ENCODE peak calls at places on chromosomes 6 and 20, in nine cellular contexts. P is IMR-90, H is stomach, E is AG09309, R is dorsolateral prefrontal cortex, I is transverse colon, F is heart left ventricle, C is lower lobe of right lung, Z is tibial nerve. G is an unnamed sample.

GRCh38 chr20:34540596-34541263 is 17.8 kb upstream of the MAP1LC3A start:
- DNase-seq in E (no peak), C (no peak), P (no peak), I (no peak), H (no peak), Z (no peak), R (no peak), F (no peak), G (no peak)

GRCh38 chr6:149032599-149033405 is 284.7 kb upstream of the TAB2 start:
- DNase-seq in F (no peak), E (peak; percentile 93), P (peak; percentile 84), C (no peak), Z (no peak), R (no peak), I (no peak), H (no peak), G (peak; percentile 78)

GRCh38 chr20:61454053-61454452 is 202.0 kb downstream of the CDH4 start:
- DNase-seq in F (no peak), R (no peak), E (no peak), Z (no peak), C (no peak), H (no peak), P (peak; percentile 25), I (no peak), G (no peak)

GRCh38 chr6:117781550-117781949 is 106.3 kb downstream of the NUS1 start:
- DNase-seq in I (no peak), P (no peak), R (no peak), E (no peak), C (no peak), Z (no peak), F (no peak), H (no peak), G (no peak)

GRCh38 chr6:6701864-6702263 is 113.3 kb downstream of the LY86 start:
- DNase-seq in C (peak; percentile 54), H (no peak), I (peak; percentile 61), P (no peak), E (no peak), Z (no peak), F (no peak), R (no peak), G (no peak)

GRCh38 chr6:63567966-63568365 is 4.3 kb upstream of the LOC128125822 start:
- DNase-seq in P (no peak), F (no peak), H (no peak), E (no peak), C (no peak), I (no peak), R (no peak), Z (no peak), G (no peak)

GRCh38 chr6:116279232-116280160 is at the start of gene TSPYL1:
- DNase-seq in E (peak; percentile 91), F (peak; percentile 97), C (peak; percentile 97), I (peak; percentile 97), H (peak; percentile 97), R (peak; percentile 98), Z (peak; percentile 93), P (peak; percentile 97), G (peak; percentile 99)

GRCh38 chr6:124928831-124929230 is 33.4 kb upstream of the RNF217 start:
- DNase-seq in R (no peak), C (no peak), E (no peak), P (no peak), Z (no peak), I (no peak), F (no peak), H (no peak), G (no peak)

GRCh38 chr6:88165877-88166492 is at the start of gene CNR1:
- DNase-seq in Z (peak; percentile 23), C (peak; percentile 85), E (no peak), P (no peak), I (peak; percentile 84), R (peak; percentile 39), F (peak; percentile 40), H (peak; percentile 52), G (peak; percentile 18)

GRCh38 chr6:40049128-40049527 is 114.9 kb upstream of the MOCS1 start:
- DNase-seq in P (no peak), F (no peak), R (no peak), C (no peak), Z (no peak), E (no peak), I (no peak), H (no peak), G (no peak)

DNA sequence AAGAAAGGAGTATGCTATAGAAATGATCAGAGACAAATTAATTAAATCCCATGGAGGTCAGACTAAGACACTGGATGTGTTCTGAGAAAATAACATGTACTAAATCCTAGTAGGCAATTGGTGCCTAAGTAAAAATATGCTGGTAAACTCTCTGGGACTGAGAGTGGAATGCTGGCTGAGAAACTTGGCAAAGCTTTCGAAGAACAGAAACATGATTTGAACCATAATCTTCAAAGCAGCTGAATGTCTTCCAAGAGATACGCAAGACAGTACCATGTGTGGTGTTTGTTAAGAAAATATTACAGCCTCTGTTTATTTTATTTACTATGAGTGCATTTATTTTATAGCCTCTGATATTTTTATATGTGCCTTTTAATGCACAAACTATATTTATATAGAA is 55.2 kb downstream of the EFHC1 start:
- DNase-seq in F (no peak), E (no peak), H (no peak), P (no peak), C (no peak), I (no peak), Z (no peak), R (no peak), G (no peak)
- H3K4me3 ChIP-seq in F (no peak overlapping the region), E (no peak overlapping the region), H (no peak overlapping the region), P (no peak overlapping the region), C (no peak overlapping the region), I (no peak overlapping the region), Z (no peak overlapping the region), R (no peak overlapping the region), G (no peak overlapping the region)

GRCh38 chr6:108562503-108562993 is 1.8 kb downstream of the FOXO3 start:
- DNase-seq in H (peak; percentile 71), F (peak; percentile 77), I (peak; percentile 65), P (peak; percentile 81), E (no peak), Z (peak; percentile 68), C (peak; percentile 77), R (peak; percentile 53), G (peak; percentile 75)
- TF ChIP-seq CTCF in H (no peak), F (peak; percentile 10), I (no peak), P (peak; percentile 5), E (no peak), Z (peak; percentile 38), C (peak; percentile 17), R (no peak), G (no peak)

GRCh38 chr6:66082914-66083313 is 375.9 kb upstream of the EYS start:
- DNase-seq in F (no peak), R (no peak), I (no peak), H (no peak), E (no peak), C (no peak), Z (no peak), P (no peak), G (no peak)
- H3K4me3 ChIP-seq in F (no peak overlapping the region), R (no peak overlapping the region), I (no peak overlapping the region), H (no peak overlapping the region), E (no peak overlapping the region), C (no peak overlapping the region), Z (no peak overlapping the region), P (no peak overlapping the region), G (no peak overlapping the region)

GRCh38 chr6:57190140-57190539 is 18.0 kb downstream of the BAG2 start:
- DNase-seq in I (no peak), E (no peak), P (peak; percentile 47), H (no peak), Z (no peak), R (no peak), C (no peak), F (no peak), G (peak; percentile 68)
- TF ChIP-seq CTCF in I (peak; percentile 37), E (peak; percentile 49), P (peak; percentile 52), H (no peak), Z (peak; percentile 19), R (no peak), C (peak; percentile 17), F (peak; percentile 49), G (peak; percentile 36)

GRCh38 chr6:17280138-17280537 is 1.0 kb upstream of the RBM24 start:
- DNase-seq in P (no peak), I (no peak), Z (no peak), C (no peak), F (no peak), E (no peak), H (no peak), R (no peak), G (no peak)

GRCh38 chr6:17281497-17282481 is 628 bp downstream of the RBM24 start:
- DNase-seq in E (no peak), H (no peak), P (peak; percentile 24), C (no peak), Z (no peak), I (peak; percentile 14), R (no peak), F (no peak), G (no peak)

GRCh38 chr6:17278289-17279061 is 2.7 kb upstream of the RBM24 start:
- DNase-seq in R (no peak), H (no peak), F (no peak), I (no peak), E (peak; percentile 62), Z (no peak), C (no peak), P (peak; percentile 64), G (peak; percentile 70)

GRCh38 chr6:17281100-17281496 is at the start of gene RBM24:
- DNase-seq in F (peak; percentile 51), Z (peak; percentile 21), E (no peak), H (peak; percentile 61), R (peak; percentile 48), I (peak; percentile 82), P (peak; percentile 79), C (peak; percentile 70), G (peak; percentile 73)

DNA sequence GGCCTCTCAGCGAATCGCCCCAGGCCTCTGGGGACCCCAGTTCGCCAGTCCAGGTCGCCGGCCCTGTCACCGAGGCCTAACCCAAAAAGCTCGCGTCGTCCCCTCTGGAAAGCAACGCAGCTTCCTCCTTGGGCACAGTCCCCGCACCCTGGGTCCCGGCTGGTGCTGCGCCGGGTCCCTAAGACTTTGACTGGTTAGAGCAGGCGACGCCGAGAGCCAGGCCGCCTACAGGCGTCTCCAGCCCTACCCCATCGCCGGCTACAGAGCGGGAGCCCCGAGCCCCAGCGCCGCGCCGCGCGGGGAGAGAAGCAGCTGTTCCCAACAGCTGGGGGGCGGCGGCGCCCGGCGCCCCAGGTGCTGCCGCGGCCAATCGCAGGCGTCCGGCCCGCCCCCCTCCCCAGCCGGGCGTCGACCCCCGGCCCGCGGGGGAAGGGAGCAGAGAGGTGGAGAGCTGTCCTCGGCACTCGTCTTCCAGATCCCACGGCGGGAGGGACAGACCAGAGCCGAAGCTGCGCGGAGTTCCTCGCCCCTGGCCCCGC is 540 bp upstream of the RBM24 start:
- DNase-seq in F (peak; percentile 74), I (peak; percentile 38), R (peak; percentile 35), C (peak; percentile 50), Z (no peak), H (peak; percentile 30), P (no peak), E (no peak), G (peak; percentile 46)
- H3K4me3 ChIP-seq in F (peak overlapping the region; percentile 73), I (peak overlapping the region; percentile 65), R (peak overlapping the region; percentile 79), C (peak overlapping the region; percentile 68), Z (peak overlapping the region; percentile 67), H (peak overlapping the region; percentile 80), P (peak overlapping the region; percentile 98), E (peak overlapping the region; percentile 92), G (peak overlapping the region; percentile 92)

G was measured in foreskin fibroblast.